ENCODE peak calls at places on chromosomes 11 and 22, in four cellular contexts. Q, R, P and E are unnamed samples.

GRCh38 chr11:106468091-106468490 is 390.6 kb downstream of the AASDHPPT start:
- DNase-seq in Q (no peak), R (no peak), P (no peak), E (no peak)

GRCh38 chr11:30487200-30487898 is 98.8 kb downstream of the MPPED2 start:
- DNase-seq in Q (peak), R (peak), P (no peak), E (peak)

GRCh38 chr11:1604181-1604580 is 4.1 kb downstream of the KRTAP5-3 start:
- DNase-seq in Q (no peak), R (no peak), P (no peak), E (no peak)

GRCh38 chr11:69680688-69681087 is 5.5 kb upstream of the LTO1 start:
- DNase-seq in Q (no peak), R (no peak), P (no peak), E (no peak)

GRCh38 chr11:12200359-12201015 is 90.1 kb downstream of the MICAL2 start:
- DNase-seq in Q (peak), R (no peak), P (no peak), E (no peak)

GRCh38 chr11:419248-420005 is 4.6 kb upstream of the SIGIRR start:
- DNase-seq in Q (peak), R (peak), P (no peak), E (no peak)

GRCh38 chr22:19853879-19854777 is 546 bp downstream of the GNB1L start:
- DNase-seq in Q (peak), R (no peak), P (peak), E (no peak)

GRCh38 chr22:39808087-39808486 is 85.5 kb downstream of the ENTHD1 start:
- DNase-seq in Q (no peak), R (no peak), P (peak), E (peak)

GRCh38 chr11:120564573-120565301 is 53.2 kb downstream of the GRIK4 start:
- DNase-seq in Q (peak), R (no peak), P (no peak), E (no peak)

GRCh38 chr11:57792870-57793269 is 31.3 kb downstream of the CTNND1 start:
- DNase-seq in Q (no peak), R (no peak), P (no peak), E (no peak)

GRCh38 chr22:23219787-23220484 is 39.6 kb downstream of the BCR start:
- DNase-seq in Q (peak), R (no peak), P (no peak), E (peak)

GRCh38 chr11:34251640-34251980 is 106.2 kb downstream of the ABTB2 start:
- DNase-seq in Q (no peak), R (no peak), P (no peak), E (no peak)

GRCh38 chr11:19834761-19835160 is 122.1 kb downstream of the NAV2 start:
- DNase-seq in Q (no peak), R (no peak), P (no peak), E (no peak)

GRCh38 chr22:32917577-32918375 is 116.3 kb downstream of the TIMP3 start:
- DNase-seq in Q (peak), R (no peak), P (no peak), E (no peak)

GRCh38 chr11:58742981-58743880 is 11.5 kb upstream of the GLYAT start:
- DNase-seq in Q (no peak), R (no peak), P (no peak), E (no peak)

GRCh38 chr11:10933455-10934292 is 75.8 kb upstream of the ZBED5 start:
- DNase-seq in Q (peak), R (peak), P (peak), E (peak)

GRCh38 chr11:133134561-133135173 is 397.6 kb downstream of the OPCML start:
- DNase-seq in Q (peak), R (peak), P (no peak), E (peak)

GRCh38 chr11:2477936-2478335 is 33.1 kb downstream of the KCNQ1 start:
- DNase-seq in Q (no peak), R (no peak), P (no peak), E (no peak)

GRCh38 chr11:104694259-104695070 is 203.8 kb downstream of the CASP12 start:
- DNase-seq in Q (no peak), R (no peak), P (no peak), E (no peak)

GRCh38 chr22:11627798-11628650 is 3900.0 kb upstream of the OR11H1 start:
- DNase-seq in Q (peak), R (peak), P (no peak), E (no peak)

GRCh38 chr11:33618363-33618735 is 82.3 kb downstream of the C11orf91 start:
- DNase-seq in Q (no peak), R (no peak), P (no peak), E (no peak)

GRCh38 chr11:60711316-60711715 is 11.9 kb downstream of the MS4A8 start:
- DNase-seq in Q (no peak), R (no peak), P (no peak), E (no peak)

GRCh38 chr11:94433049-94433448 is 31.8 kb upstream of the GPR83 start:
- DNase-seq in Q (no peak), R (no peak), P (no peak), E (no peak)

GRCh38 chr11:125348704-125349635 is 147.1 kb downstream of the FEZ1 start:
- DNase-seq in Q (peak), R (peak), P (no peak), E (peak)

GRCh38 chr11:95895815-95896214 is 28.1 kb downstream of the MTMR2 start:
- DNase-seq in Q (no peak), R (no peak), P (no peak), E (no peak)

GRCh38 chr11:104148074-104148473 is 15.9 kb downstream of the PDGFD start:
- DNase-seq in Q (no peak), R (no peak), P (no peak), E (no peak)

GRCh38 chr11:57392421-57393105 is 2.1 kb upstream of the PRG2 start:
- DNase-seq in Q (no peak), R (no peak), P (no peak), E (no peak)

GRCh38 chr11:78742430-78742829 is 167.8 kb upstream of the NARS2 start:
- DNase-seq in Q (peak), R (peak), P (no peak), E (no peak)

DNA sequence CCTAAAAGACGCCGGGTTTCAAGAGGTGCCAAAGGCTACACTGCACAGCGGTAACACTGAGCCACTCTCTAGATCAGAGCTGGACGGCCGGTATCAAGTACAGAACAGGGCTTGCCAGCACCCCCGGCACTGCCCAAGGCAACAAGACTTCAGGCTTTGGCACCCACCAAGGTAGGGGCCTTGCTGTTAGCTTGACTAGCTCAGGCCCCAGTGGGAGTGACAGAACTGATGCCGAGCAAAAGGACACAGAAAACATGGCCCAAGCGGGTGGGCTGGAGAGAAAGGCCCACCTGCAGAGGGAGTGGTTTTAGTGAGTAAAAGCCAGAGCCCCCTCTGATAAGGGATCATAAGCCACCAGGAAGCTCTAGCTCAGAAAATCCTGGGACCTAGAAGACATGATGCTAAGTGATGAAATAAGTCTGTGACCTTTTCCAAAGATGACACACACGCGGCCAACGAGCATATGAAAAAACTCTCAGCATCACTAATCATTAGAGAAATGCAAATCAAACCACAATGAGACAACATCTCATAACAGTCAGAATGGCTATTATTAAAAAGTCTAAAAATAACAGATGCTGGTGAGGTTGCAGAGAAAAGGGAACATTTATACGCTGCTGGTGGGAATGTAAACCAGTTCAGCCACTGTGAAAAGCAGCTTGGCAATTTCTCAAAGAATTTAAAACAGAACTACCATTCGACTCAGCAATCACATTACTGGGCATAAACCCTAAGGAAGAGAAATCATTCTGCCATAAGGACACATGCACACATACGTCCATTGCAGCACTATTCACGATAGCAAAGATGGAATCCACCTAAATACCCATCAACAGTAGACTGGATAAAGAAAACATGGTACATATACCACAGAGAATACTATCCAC is 12.9 kb downstream of the EHD1 start:
- DNase-seq in Q (peak), R (no peak), P (no peak), E (no peak)
- H3K4me3 ChIP-seq in Q (no peak), R (no peak), P (no peak), E (no peak)

GRCh38 chr11:6745465-6746015 is 26.2 kb downstream of the OR2AG2 start:
- DNase-seq in Q (no peak), R (no peak), P (no peak), E (peak)

GRCh38 chr11:6745018-6745417 is 26.8 kb downstream of the OR2AG2 start:
- DNase-seq in Q (no peak), R (no peak), P (no peak), E (no peak)

GRCh38 chr11:6746086-6746618 is 25.6 kb downstream of the OR2AG2 start:
- DNase-seq in Q (no peak), R (no peak), P (no peak), E (peak)

GRCh38 chr11:6747097-6747662 is 24.6 kb downstream of the OR2AG2 start:
- DNase-seq in Q (no peak), R (no peak), P (no peak), E (no peak)

GRCh38 chr11:6746626-6747025 is 25.1 kb downstream of the OR2AG2 start:
- DNase-seq in Q (no peak), R (no peak), P (no peak), E (no peak)
- H3K4me3 ChIP-seq in Q (peak), R (no peak), P (no peak), E (peak)

GRCh38 chr22:37559901-37560681 is at the start of gene CDC42EP1:
- DNase-seq in Q (peak), R (peak), P (no peak), E (no peak)
- H3K4me3 ChIP-seq in Q (peak), R (peak), P (peak), E (no peak)

DNA sequence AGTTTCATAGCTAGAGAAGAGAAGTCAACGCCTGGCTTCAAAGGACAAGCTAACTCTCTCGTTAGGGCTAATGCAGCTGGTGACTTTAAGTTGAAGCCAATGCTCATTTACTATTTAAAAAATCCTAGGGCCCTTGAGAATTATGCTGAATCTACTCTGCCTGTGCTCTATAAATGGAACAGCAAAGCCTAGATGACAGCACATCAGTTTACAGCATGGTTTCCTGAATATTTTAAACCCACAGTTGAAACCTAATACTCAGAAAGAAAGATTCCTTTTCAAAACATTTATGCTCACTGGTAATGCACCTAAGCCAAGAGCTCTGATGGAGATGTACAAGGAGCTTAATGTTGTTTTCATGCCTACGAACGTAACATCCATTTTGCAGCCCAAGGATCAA is 14.7 kb downstream of the XNDC1N start:
- DNase-seq in Q (no peak), R (no peak), P (no peak), E (no peak)
- H3K4me3 ChIP-seq in Q (no peak), R (no peak), P (no peak), E (no peak)

GRCh38 chr11:118343248-118343647 is 743 bp upstream of the CD3D start:
- DNase-seq in Q (no peak), R (no peak), P (no peak), E (no peak)
- H3K4me3 ChIP-seq in Q (no peak), R (no peak), P (no peak), E (peak)

GRCh38 chr11:92828576-92828975 is 140.9 kb upstream of the MTNR1B start:
- DNase-seq in Q (no peak), R (no peak), P (no peak), E (no peak)
- H3K4me3 ChIP-seq in Q (no peak), R (no peak), P (no peak), E (no peak)

GRCh38 chr22:49503321-49503720 is 324.4 kb downstream of the BRD1 start:
- DNase-seq in Q (no peak), R (no peak), P (no peak), E (peak)
- H3K4me3 ChIP-seq in Q (no peak), R (no peak), P (no peak), E (no peak)

DNA sequence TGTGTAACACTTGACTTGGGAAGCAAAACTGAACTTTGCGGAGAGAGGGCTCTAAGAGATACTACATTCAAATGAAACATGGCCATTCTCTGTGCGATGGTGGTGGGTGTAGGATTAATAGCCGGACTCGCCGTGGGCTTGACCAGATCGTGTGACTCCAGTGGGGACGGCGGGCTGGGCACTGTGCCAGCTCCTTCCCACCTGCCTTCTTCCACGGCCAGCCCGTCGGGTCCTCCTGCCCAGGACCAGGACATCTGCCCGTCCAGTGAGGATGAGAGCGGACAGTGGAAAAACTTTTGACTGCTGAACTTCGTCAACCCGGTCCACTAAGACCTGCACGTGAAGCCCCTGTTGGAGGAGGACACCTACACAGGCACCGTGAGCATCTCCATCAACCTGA is 137.4 kb downstream of the OR4C45 start:
- DNase-seq in Q (peak), R (no peak), P (no peak), E (no peak)
- H3K4me3 ChIP-seq in Q (no peak), R (no peak), P (no peak), E (no peak)

DNA sequence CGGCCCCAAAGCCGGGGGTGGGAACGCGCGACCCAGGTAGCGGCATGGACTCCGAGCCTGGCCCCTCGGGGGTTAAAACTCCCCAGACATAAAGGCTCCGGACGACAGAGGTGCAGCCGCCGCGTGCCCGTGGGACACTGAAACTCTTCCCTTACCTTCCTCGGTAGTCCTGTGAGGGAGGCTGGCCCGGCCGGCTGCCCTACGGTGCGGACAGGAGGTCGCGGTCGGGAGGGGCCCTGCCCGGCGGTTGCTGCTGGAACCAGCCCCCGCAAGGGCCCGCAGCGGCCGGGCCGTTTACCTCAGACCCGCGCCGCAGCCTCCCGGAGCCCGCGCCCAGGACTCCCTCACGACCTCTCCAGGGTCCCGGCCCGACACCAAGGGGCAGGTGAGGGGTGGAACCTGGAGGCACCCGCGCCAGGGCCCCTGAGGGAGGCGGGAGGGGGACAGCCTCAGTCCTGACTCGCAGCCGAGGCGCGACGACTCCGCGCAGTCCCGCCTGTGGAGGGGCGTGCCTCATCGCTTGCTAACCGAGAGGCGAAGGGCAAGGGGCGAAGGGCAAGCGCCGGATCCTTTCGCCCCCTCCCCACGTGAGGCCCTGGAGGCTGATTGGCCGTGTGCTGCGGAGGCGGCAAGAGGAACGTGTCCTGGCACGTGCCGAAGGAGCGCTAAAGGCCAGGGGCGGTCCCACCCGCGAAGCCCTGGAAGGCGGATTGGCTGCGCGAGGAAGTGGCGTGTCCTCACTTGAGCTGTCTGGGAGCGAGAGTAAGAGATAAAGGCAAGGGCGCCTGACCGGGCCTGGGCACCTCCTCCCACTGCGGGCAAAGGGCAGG is at the start of gene UPB1:
- DNase-seq in Q (peak), R (peak), P (no peak), E (no peak)
- H3K4me3 ChIP-seq in Q (peak), R (peak), P (no peak), E (no peak)

GRCh38 chr11:67482275-67482735 is 521 bp upstream of the AIP start:
- DNase-seq in Q (peak), R (no peak), P (no peak), E (no peak)
- H3K4me3 ChIP-seq in Q (peak), R (peak), P (peak), E (peak)